ENCODE peak calls at places on chromosomes 13 and 19, in five cellular contexts. M is GM12878, U is WTC11, D is HepG2, V is K562. S is an unnamed sample.

GRCh38 chr13:113884821-113885220 is 20.9 kb upstream of the GAS6 start:
- DNase-seq in M (no peak), U (no peak), D (no peak), V (no peak), S (no peak)

GRCh38 chr19:793775-794174 is 3.5 kb upstream of the PTBP1 start:
- DNase-seq in M (no peak), U (no peak), D (no peak), V (no peak), S (no peak)

GRCh38 chr13:46961719-46962118 is 64.9 kb upstream of the HTR2A start:
- DNase-seq in M (peak), U (no peak), D (no peak), V (no peak), S (peak)

GRCh38 chr13:26872444-26873173 is 112.0 kb upstream of the GPR12 start:
- DNase-seq in M (no peak), U (peak), D (peak), V (peak), S (peak)

GRCh38 chr13:93847162-93847561 is 620.6 kb downstream of the GPC6 start:
- DNase-seq in M (no peak), U (no peak), D (peak), V (no peak), S (peak)

GRCh38 chr13:52158629-52159158 is 703 bp downstream of the NEK3 start:
- DNase-seq in M (peak), U (no peak), D (no peak), V (peak), S (peak)

GRCh38 chr19:15107056-15108010 is at the start of gene SYDE1:
- DNase-seq in M (no peak), U (peak), D (peak), V (no peak), S (no peak)

GRCh38 chr19:44808463-44809371 is at the start of gene BCAM:
- DNase-seq in M (no peak), U (peak), D (peak), V (peak), S (peak)

GRCh38 chr19:51572908-51573307 is 1.8 kb downstream of the ZNF175 start:
- DNase-seq in M (no peak), U (no peak), D (no peak), V (no peak), S (no peak)

GRCh38 chr13:46683879-46684278 is 113.1 kb downstream of the ESD start:
- DNase-seq in M (no peak), U (no peak), D (no peak), V (no peak), S (no peak)

GRCh38 chr13:32125746-32126145 is 94.2 kb downstream of the FRY start:
- DNase-seq in M (no peak), U (no peak), D (no peak), V (no peak), S (no peak)

GRCh38 chr19:30719189-30719990 is 347.2 kb downstream of the ZNF536 start:
- DNase-seq in M (no peak), U (peak), D (no peak), V (no peak), S (peak)

GRCh38 chr13:77523386-77523785 is 12.1 kb upstream of the SCEL start:
- DNase-seq in M (no peak), U (no peak), D (no peak), V (no peak), S (no peak)

GRCh38 chr19:56566904-56567273 is 379 bp upstream of the ZNF470 start:
- DNase-seq in M (no peak), U (peak), D (no peak), V (no peak), S (peak)

GRCh38 chr19:43532571-43532961 is 422 bp upstream of the ZNF575 start:
- DNase-seq in M (no peak), U (peak), D (no peak), V (no peak), S (peak)

GRCh38 chr13:63420685-63421084 is 2005.0 kb upstream of the PCDH20 start:
- DNase-seq in M (no peak), U (no peak), D (no peak), V (no peak), S (no peak)

DNA sequence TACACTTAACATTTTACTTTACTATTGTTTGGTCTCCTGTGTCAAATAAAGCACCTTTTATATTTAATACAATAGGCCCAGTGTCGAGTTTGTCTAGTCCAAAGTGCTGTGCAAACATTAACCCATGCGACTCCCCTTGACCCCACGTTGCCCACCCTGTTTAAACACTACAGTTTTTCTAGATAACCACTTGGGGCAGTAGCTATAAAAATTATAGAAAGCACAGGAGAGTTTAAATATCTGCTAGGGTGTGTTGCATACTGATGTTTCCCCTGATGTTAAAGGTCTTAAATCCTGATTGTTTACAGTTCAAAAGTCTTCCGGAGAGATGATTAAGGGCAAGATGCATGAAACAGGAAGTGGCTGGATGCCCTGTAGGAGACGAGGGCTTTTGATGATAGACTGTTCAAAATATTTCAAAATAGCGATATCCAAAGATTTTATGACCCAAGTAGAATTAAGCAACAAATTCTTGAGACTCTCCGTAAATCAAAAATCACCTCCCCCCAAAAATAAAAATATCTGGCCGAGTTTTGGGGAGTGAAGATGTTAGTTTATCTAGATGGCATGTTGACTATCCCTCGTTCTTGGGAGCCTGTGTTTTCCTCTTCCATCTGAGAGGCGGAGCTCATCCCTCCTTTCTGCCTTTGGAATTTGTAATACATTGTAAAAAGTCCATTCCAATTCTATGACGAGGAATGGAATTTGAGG is 167.1 kb downstream of the FGF9 start:
- DNase-seq in M (no peak), U (no peak), D (peak), V (no peak), S (no peak)
- TF ChIP-seq ESRRA in M (no peak), U (no peak), D (no peak), V (no peak), S (no peak)

GRCh38 chr19:46204008-46204407 is 25.5 kb upstream of the IGFL1 start:
- DNase-seq in M (no peak), U (no peak), D (no peak), V (no peak), S (no peak)

GRCh38 chr19:46202872-46203860 is 26.4 kb upstream of the IGFL1 start:
- DNase-seq in M (no peak), U (no peak), D (peak), V (no peak), S (peak)

GRCh38 chr19:46209051-46209450 is 20.5 kb upstream of the IGFL1 start:
- DNase-seq in M (no peak), U (no peak), D (no peak), V (no peak), S (no peak)

GRCh38 chr19:46205183-46205984 is 24.2 kb upstream of the IGFL1 start:
- DNase-seq in M (no peak), U (no peak), D (no peak), V (no peak), S (no peak)

DNA sequence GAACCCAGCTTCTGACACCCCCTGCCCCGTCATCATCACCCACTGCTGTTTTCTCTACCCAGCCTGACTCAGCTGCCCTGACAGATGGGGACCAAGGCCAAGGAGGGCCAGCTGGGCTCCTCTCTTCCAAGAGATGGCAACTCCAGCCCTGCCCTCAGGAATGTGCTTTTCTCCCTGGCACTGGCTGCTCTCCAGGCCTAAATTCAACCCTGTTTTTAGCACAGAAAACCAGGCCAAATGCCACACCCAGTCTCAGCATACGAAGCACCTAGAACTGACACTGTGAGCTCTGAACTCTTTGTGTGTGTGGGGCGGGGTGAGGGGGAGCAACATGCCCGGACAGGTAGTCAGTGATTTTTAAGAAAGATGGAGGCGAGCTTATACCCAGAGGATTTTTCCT is 23.4 kb upstream of the IGFL1 start:
- DNase-seq in M (no peak), U (no peak), D (no peak), V (no peak), S (peak)
- TF ChIP-seq ESRRA in M (no peak), U (no peak), D (no peak), V (no peak), S (no peak)

GRCh38 chr19:35108730-35109129 is 6.9 kb upstream of the FXYD3 start:
- DNase-seq in M (no peak), U (no peak), D (no peak), V (no peak), S (no peak)

GRCh38 chr19:35105411-35106290 is 10.0 kb upstream of the FXYD3 start:
- DNase-seq in M (no peak), U (no peak), D (no peak), V (peak), S (no peak)

GRCh38 chr19:35106291-35106583 is 9.4 kb upstream of the FXYD3 start:
- DNase-seq in M (no peak), U (no peak), D (no peak), V (no peak), S (no peak)

GRCh38 chr19:35106898-35107540 is 8.6 kb upstream of the FXYD3 start:
- DNase-seq in M (no peak), U (no peak), D (no peak), V (no peak), S (no peak)

GRCh38 chr19:35107541-35107939 is 8.1 kb upstream of the FXYD3 start:
- DNase-seq in M (no peak), U (no peak), D (peak), V (peak), S (no peak)
- TF ChIP-seq ESRRA in M (no peak), U (no peak), D (no peak), V (peak), S (no peak)

GRCh38 chr13:50222569-50223332 is 207.5 kb downstream of the KCNRG start:
- DNase-seq in M (no peak), U (peak), D (no peak), V (no peak), S (no peak)
- TF ChIP-seq ESRRA in M (no peak), U (no peak), D (no peak), V (no peak), S (no peak)

DNA sequence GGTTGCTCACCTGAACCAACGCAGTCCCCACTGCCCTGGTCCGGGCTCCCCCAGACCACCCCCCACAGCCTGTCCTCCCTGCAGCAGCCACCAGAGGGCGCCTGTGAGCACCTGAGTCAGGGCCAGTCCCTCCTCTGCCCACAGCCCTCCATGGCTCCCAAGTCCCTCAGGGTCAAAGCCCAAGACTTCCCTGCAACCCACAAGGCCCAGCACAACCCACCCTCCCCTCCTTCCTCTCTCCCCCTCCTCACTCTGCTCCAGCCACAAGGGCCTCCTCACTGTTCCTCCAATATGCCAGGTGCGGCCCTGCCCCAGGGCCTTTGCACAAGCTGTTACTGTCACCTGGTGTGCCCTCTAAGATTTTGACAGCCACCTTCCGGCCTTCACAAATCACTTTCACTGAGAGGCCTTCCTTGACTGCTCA is 10.9 kb downstream of the GNA15 start:
- DNase-seq in M (no peak), U (peak), D (peak), V (peak), S (no peak)
- TF ChIP-seq ESRRA in M (no peak), U (no peak), D (no peak), V (no peak), S (no peak)

DNA sequence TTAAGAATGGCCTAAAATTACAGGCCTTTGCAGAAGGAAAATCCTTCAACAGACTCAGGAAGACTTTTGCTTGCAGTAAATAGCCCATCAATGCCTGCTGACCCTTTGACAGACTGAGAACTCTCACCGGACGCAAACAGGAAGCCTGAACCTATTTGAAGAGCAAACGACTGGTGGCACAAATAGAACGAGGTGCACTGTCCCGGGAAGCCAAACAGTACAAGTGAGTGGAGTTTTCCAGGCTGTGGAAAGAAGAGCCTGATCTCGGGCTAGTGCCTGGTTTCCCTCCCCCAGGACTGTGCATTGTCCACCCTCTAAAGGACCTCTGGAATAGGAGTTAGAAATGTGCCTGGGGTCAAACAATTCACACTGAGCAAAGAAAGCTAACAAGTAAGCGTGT is 165.5 kb downstream of the FGF14 start:
- DNase-seq in M (no peak), U (no peak), D (peak), V (no peak), S (no peak)
- TF ChIP-seq ESRRA in M (no peak), U (no peak), D (no peak), V (no peak), S (no peak)

DNA sequence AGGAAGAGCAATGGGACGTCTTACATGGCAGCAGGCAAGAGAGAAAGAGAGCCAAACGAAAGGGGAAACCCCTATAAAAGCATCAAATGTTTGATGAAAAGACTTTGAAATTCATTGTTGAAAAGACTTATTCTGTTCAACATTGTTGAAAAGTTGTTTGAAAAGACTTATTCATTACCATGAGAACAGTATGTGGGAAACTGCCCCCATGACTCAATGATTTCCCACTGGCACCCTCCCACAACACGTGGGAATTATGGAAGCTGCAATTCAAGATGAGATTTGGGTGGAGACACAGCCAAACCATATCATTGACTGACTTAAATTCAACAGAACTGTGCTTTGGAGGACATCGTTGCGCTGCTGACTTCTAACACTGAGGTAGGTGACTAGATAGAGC is 48.0 kb upstream of the RCBTB2 start:
- DNase-seq in M (no peak), U (no peak), D (no peak), V (no peak), S (no peak)
- TF ChIP-seq ESRRA in M (no peak), U (no peak), D (no peak), V (no peak), S (no peak)